ENCODE peak calls at places on chromosome 12, in ten cellular contexts. C, O, X, J, I, K, P, Y, Q and N are unnamed samples.

GRCh38 chr12:100987552-100988277 is 193.1 kb downstream of the ANO4 start:
- DNase-seq in C (no peak), O (peak), X (no peak), J (peak), I (no peak), K (no peak), P (peak), Y (peak), Q (peak), N (peak)

GRCh38 chr12:100044266-100044665 is 59.5 kb upstream of the ANKS1B start:
- DNase-seq in C (no peak), O (no peak), X (no peak), J (no peak), I (no peak), K (no peak), P (no peak), Y (no peak), Q (no peak), N (no peak)

GRCh38 chr12:78407722-78408121 is 456.9 kb upstream of the SYT1 start:
- DNase-seq in C (no peak), O (no peak), X (no peak), J (no peak), I (no peak), K (no peak), P (no peak), Y (no peak), Q (peak), N (no peak)

GRCh38 chr12:13039557-13039956 is 4.6 kb upstream of the FAM234B start:
- DNase-seq in C (no peak), O (no peak), X (no peak), J (no peak), I (no peak), K (peak), P (no peak), Y (no peak), Q (no peak), N (no peak)

GRCh38 chr12:69555461-69555860 is 29.8 kb upstream of the CCT2 start:
- DNase-seq in C (no peak), O (peak), X (no peak), J (no peak), I (no peak), K (no peak), P (peak), Y (peak), Q (peak), N (no peak)

GRCh38 chr12:78403136-78403535 is 461.4 kb upstream of the SYT1 start:
- DNase-seq in C (no peak), O (peak), X (no peak), J (no peak), I (no peak), K (no peak), P (no peak), Y (peak), Q (peak), N (no peak)

GRCh38 chr12:54005853-54006699 is 2.7 kb upstream of the HOXC8 start:
- DNase-seq in C (peak), O (peak), X (peak), J (peak), I (peak), K (peak), P (peak), Y (peak), Q (peak), N (peak)

GRCh38 chr12:71194657-71195056 is 36.9 kb upstream of the TSPAN8 start:
- DNase-seq in C (no peak), O (no peak), X (no peak), J (no peak), I (no peak), K (no peak), P (no peak), Y (no peak), Q (no peak), N (no peak)

GRCh38 chr12:6867407-6868210 is at the start of gene TPI1:
- DNase-seq in C (peak), O (peak), X (peak), J (peak), I (peak), K (peak), P (peak), Y (peak), Q (peak), N (peak)

GRCh38 chr12:26431211-26431610 is 235.8 kb downstream of the SSPN start:
- DNase-seq in C (no peak), O (no peak), X (no peak), J (no peak), I (no peak), K (no peak), P (no peak), Y (no peak), Q (no peak), N (no peak)

GRCh38 chr12:21350975-21351374 is 16.3 kb upstream of the SLCO1A2 start:
- DNase-seq in C (no peak), O (no peak), X (no peak), J (no peak), I (no peak), K (no peak), P (no peak), Y (no peak), Q (no peak), N (no peak)

GRCh38 chr12:108620236-108620879 is 13.3 kb downstream of the SELPLG start:
- DNase-seq in C (no peak), O (no peak), X (peak), J (no peak), I (no peak), K (no peak), P (no peak), Y (peak), Q (peak), N (no peak)

GRCh38 chr12:114355389-114356088 is 50.4 kb downstream of the TBX5 start:
- DNase-seq in C (no peak), O (no peak), X (no peak), J (no peak), I (no peak), K (no peak), P (no peak), Y (no peak), Q (no peak), N (peak)

GRCh38 chr12:57881035-57881973 is 34.8 kb upstream of the CTDSP2 start:
- DNase-seq in C (no peak), O (no peak), X (peak), J (no peak), I (no peak), K (peak), P (no peak), Y (peak), Q (peak), N (no peak)

GRCh38 chr12:70243510-70244331 is 488 bp downstream of the CNOT2 start:
- DNase-seq in C (peak), O (peak), X (peak), J (peak), I (peak), K (peak), P (no peak), Y (peak), Q (peak), N (peak)

GRCh38 chr12:50234347-50234746 is 49.0 kb downstream of the LIMA1 start:
- DNase-seq in C (no peak), O (no peak), X (no peak), J (no peak), I (no peak), K (peak), P (no peak), Y (no peak), Q (peak), N (no peak)

GRCh38 chr12:5027436-5027835 is 16.2 kb upstream of the KCNA5 start:
- DNase-seq in C (no peak), O (no peak), X (no peak), J (no peak), I (no peak), K (no peak), P (no peak), Y (no peak), Q (no peak), N (no peak)

GRCh38 chr12:103924761-103925641 is 5.2 kb upstream of the HSP90B1 start:
- DNase-seq in C (no peak), O (peak), X (no peak), J (no peak), I (no peak), K (no peak), P (peak), Y (peak), Q (peak), N (no peak)

GRCh38 chr12:110739488-110739887 is 3.2 kb downstream of the PPP1CC start:
- DNase-seq in C (no peak), O (no peak), X (no peak), J (no peak), I (no peak), K (no peak), P (no peak), Y (no peak), Q (no peak), N (no peak)

GRCh38 chr12:57894577-57895292 is 46.6 kb upstream of the ATP23 start:
- DNase-seq in C (no peak), O (peak), X (no peak), J (no peak), I (no peak), K (peak), P (no peak), Y (no peak), Q (no peak), N (peak)

GRCh38 chr12:80838708-80839107 is 99.0 kb downstream of the LIN7A start:
- DNase-seq in C (no peak), O (peak), X (no peak), J (peak), I (no peak), K (no peak), P (no peak), Y (no peak), Q (peak), N (no peak)

GRCh38 chr12:92278378-92278828 is 132.8 kb upstream of the BTG1 start:
- DNase-seq in C (no peak), O (peak), X (no peak), J (no peak), I (no peak), K (no peak), P (no peak), Y (peak), Q (no peak), N (no peak)

GRCh38 chr12:132071837-132072384 is 72.2 kb downstream of the DDX51 start:
- DNase-seq in C (no peak), O (no peak), X (no peak), J (no peak), I (no peak), K (no peak), P (no peak), Y (no peak), Q (no peak), N (no peak)

GRCh38 chr12:82517808-82518207 is 159.5 kb downstream of the METTL25 start:
- DNase-seq in C (no peak), O (no peak), X (no peak), J (no peak), I (no peak), K (no peak), P (no peak), Y (no peak), Q (no peak), N (no peak)

DNA sequence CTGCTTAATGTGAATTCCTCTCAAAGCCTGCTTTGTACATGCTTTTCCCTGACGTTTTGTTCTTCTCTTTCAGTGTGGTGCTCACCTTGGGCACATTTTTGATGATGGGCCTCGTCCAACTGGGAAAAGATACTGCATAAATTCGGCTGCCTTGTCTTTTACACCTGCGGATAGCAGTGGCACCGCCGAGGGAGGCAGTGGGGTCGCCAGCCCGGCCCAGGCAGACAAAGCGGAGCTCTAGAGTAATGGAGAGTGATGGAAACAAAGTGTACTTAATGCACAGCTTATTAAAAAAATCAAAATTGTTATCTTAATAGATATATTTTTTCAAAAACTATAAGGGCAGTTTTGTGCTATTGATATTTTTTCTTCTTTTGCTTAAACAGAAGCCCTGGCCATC is 184.6 kb downstream of the MSRB3 start:
- DNase-seq in C (no peak), O (no peak), X (no peak), J (no peak), I (no peak), K (no peak), P (no peak), Y (no peak), Q (no peak), N (no peak)
- TF ChIP-seq CTCF in C (no peak), O (no peak), X (no peak), J (no peak), I (no peak), K (no peak), P (no peak), Y (no peak), Q (no peak), N (no peak)

GRCh38 chr12:89166525-89166934 is 185.8 kb downstream of the DUSP6 start:
- DNase-seq in C (no peak), O (peak), X (no peak), J (no peak), I (no peak), K (no peak), P (no peak), Y (peak), Q (peak), N (no peak)

GRCh38 chr12:89172224-89172623 is 180.1 kb downstream of the DUSP6 start:
- DNase-seq in C (no peak), O (no peak), X (no peak), J (no peak), I (no peak), K (no peak), P (no peak), Y (no peak), Q (no peak), N (no peak)

GRCh38 chr12:89173096-89173495 is 179.2 kb downstream of the DUSP6 start:
- DNase-seq in C (no peak), O (no peak), X (no peak), J (no peak), I (no peak), K (no peak), P (no peak), Y (no peak), Q (no peak), N (no peak)

GRCh38 chr12:89163918-89164317 is 188.4 kb downstream of the DUSP6 start:
- DNase-seq in C (no peak), O (no peak), X (no peak), J (no peak), I (no peak), K (no peak), P (no peak), Y (no peak), Q (no peak), N (no peak)

GRCh38 chr12:89167986-89168385 is 184.3 kb downstream of the DUSP6 start:
- DNase-seq in C (no peak), O (no peak), X (no peak), J (no peak), I (no peak), K (no peak), P (no peak), Y (no peak), Q (no peak), N (no peak)
- H3K4me3 ChIP-seq in C (no peak), O (no peak), X (no peak), J (no peak), I (peak), K (no peak), P (no peak), Y (no peak), Q (no peak), N (no peak)

DNA sequence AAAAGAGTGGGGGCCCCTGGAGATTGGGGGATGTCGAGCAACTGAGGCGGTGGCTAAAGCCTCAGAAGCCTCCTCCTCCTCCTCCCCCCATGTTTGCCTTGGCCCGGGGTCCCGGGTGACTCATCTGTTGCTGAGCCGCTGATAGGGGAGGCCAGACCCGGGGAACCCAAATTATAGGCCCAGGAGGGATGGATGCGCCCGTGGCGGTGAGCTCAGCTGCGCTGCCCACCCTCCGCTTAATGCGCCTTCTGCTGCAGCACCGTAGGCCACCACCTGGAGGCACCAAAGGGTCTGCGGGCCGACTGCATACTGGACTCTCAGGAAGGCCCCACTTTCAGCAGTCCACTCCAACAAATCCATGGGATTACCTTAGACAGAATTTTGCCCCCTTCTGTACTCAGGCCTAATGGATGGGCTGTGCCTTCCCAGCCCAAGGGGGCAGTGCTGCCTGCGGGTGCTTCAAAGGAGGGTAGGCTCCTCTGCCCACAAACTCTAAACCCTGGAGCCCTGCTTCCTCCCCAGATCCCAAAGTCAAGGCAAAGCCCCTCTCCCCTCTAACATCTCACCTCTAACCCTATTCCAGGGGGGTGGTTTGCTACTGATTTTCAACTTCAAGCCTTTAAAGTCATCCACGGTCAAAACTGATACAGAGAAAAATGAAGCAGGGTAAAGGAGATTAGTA is 2.6 kb upstream of the WNT10B start:
- DNase-seq in C (no peak), O (peak), X (peak), J (peak), I (peak), K (peak), P (no peak), Y (peak), Q (peak), N (peak)
- TF ChIP-seq CTCF in C (no peak), O (peak), X (peak), J (peak), I (peak), K (peak), P (peak), Y (peak), Q (peak), N (peak)

DNA sequence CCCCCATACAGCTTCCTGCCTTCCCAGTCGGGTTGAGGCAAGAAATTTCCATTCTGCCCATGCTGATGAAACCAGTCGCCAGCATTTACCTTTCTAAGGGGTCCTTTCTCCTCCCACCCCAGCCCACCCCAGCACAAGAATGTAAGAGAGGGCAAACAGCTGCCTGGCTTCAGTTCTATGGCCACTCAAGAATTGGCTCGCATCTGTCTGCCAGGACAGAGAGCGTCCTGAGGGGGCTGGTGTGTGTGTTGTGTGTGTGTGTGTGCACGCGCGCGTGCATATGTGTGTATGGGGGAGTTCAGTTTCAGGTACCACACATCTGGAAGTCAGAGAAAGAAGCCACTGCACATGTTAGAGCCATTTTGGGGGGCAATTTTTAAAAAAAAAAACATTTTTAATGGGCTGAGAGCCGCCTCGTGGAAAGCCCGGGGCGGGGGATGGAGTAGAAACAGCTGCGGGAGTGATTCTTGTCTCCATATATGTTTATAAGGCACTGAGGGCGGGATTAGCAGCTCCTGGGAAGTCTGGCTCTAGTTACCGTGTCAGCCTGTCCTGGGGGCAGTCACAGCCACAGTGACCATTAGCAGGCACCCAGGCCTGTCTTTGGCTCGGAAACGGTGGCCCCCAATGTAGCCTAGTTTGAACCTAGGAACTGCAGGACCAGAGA is at the start of gene WNT5B:
- DNase-seq in C (no peak), O (no peak), X (no peak), J (peak), I (no peak), K (no peak), P (no peak), Y (no peak), Q (no peak), N (no peak)
- H3K4me3 ChIP-seq in C (no peak), O (peak), X (peak), J (peak), I (peak), K (peak), P (peak), Y (peak), Q (peak), N (peak)

GRCh38 chr12:76757694-76758093 is 6.2 kb upstream of the ZDHHC17 start:
- DNase-seq in C (no peak), O (no peak), X (no peak), J (no peak), I (no peak), K (no peak), P (no peak), Y (peak), Q (no peak), N (no peak)
- TF ChIP-seq CTCF in C (no peak), O (no peak), X (no peak), J (no peak), I (no peak), K (no peak), P (no peak), Y (no peak), Q (no peak), N (no peak)

DNA sequence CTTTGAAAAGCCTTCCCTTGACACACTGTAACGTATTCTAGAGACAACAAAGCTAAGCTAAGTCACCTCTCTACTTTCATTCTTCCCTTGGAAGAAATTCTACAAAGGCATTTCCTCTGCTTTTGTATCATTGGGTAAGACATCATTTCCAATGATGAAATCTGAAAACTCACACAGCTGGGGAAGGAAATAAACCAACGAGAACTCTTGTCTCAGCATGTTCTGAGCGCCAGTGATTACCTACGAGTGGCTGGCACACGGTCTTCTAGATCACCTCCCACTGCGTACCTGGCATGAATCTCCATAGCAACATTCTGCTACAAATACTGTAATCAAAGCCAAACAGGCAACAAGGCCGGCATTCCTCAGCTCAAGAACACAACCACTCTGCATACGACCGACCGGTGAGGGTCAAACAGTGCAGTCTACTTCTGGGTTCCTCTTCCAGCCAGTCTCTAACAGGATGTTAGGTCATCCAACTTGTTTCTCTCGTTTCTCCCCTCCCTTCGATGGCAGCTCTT is 7.6 kb downstream of the VPS37B start:
- DNase-seq in C (peak), O (peak), X (no peak), J (no peak), I (peak), K (peak), P (no peak), Y (peak), Q (peak), N (no peak)
- H3K4me3 ChIP-seq in C (no peak), O (no peak), X (peak), J (no peak), I (peak), K (peak), P (no peak), Y (no peak), Q (peak), N (peak)

GRCh38 chr12:46676396-46676795 is 149.4 kb downstream of the SLC38A4 start:
- DNase-seq in C (no peak), O (no peak), X (no peak), J (no peak), I (no peak), K (no peak), P (no peak), Y (no peak), Q (no peak), N (no peak)

GRCh38 chr12:46675736-46676135 is 150.1 kb downstream of the SLC38A4 start:
- DNase-seq in C (peak), O (peak), X (no peak), J (peak), I (peak), K (no peak), P (no peak), Y (peak), Q (peak), N (peak)

GRCh38 chr12:46676797-46677520 is 148.8 kb downstream of the SLC38A4 start:
- DNase-seq in C (no peak), O (no peak), X (no peak), J (no peak), I (no peak), K (no peak), P (no peak), Y (no peak), Q (no peak), N (no peak)

GRCh38 chr12:46674126-46674525 is 151.7 kb downstream of the SLC38A4 start:
- DNase-seq in C (no peak), O (no peak), X (no peak), J (no peak), I (no peak), K (no peak), P (no peak), Y (no peak), Q (no peak), N (no peak)

GRCh38 chr12:46674818-46675217 is 151.0 kb downstream of the SLC38A4 start:
- DNase-seq in C (no peak), O (no peak), X (no peak), J (no peak), I (no peak), K (no peak), P (no peak), Y (no peak), Q (no peak), N (no peak)
- TF ChIP-seq CTCF in C (no peak), O (no peak), X (no peak), J (no peak), I (no peak), K (no peak), P (no peak), Y (no peak), Q (no peak), N (no peak)